ENCODE peak calls at places on chromosomes 5 and 9, in ten cellular contexts. One of them, this sample, is unnamed.
A peak's percentile ranks its signal among the peaks of the same experiment; 100 is the strongest.

GRCh38 chr5:139439013-139439903 is at the start of gene DNAJC18:
- DNase-seq in M059J: peak; percentile 87
- DNase-seq in A673: peak; percentile 94
- DNase-seq in neural crest cell: peak; percentile 94
- DNase-seq in fibroblast of the aortic adventitia: peak; percentile 90
- DNase-seq in astrocyte of the hippocampus: peak; percentile 96
- DNase-seq in IMR-90: peak; percentile 89
- DNase-seq in T-helper 2 cell: peak; percentile 80
- DNase-seq in glomerular endothelial cell: no peak
- DNase-seq in left lobe of liver: peak; percentile 85
- DNase-seq in this sample: peak; percentile 96

GRCh38 chr5:122352331-122352730 is 40.3 kb downstream of the SNCAIP start:
- DNase-seq in T-helper 2 cell: no peak
- DNase-seq in IMR-90: peak; percentile 75
- DNase-seq in fibroblast of the aortic adventitia: no peak
- DNase-seq in neural crest cell: no peak
- DNase-seq in glomerular endothelial cell: no peak
- DNase-seq in left lobe of liver: no peak
- DNase-seq in astrocyte of the hippocampus: no peak
- DNase-seq in A673: no peak
- DNase-seq in M059J: no peak
- DNase-seq in this sample: no peak

GRCh38 chr9:117737721-117738226 is 33.6 kb downstream of the TLR4 start:
- DNase-seq in A673: no peak
- DNase-seq in fibroblast of the aortic adventitia: no peak
- DNase-seq in IMR-90: no peak
- DNase-seq in astrocyte of the hippocampus: no peak
- DNase-seq in M059J: no peak
- DNase-seq in left lobe of liver: no peak
- DNase-seq in T-helper 2 cell: no peak
- DNase-seq in neural crest cell: peak; percentile 3
- DNase-seq in glomerular endothelial cell: no peak
- DNase-seq in this sample: no peak

GRCh38 chr5:95738069-95738468 is 6.9 kb downstream of the RHOBTB3 start:
- DNase-seq in neural crest cell: no peak
- DNase-seq in astrocyte of the hippocampus: no peak
- DNase-seq in A673: no peak
- DNase-seq in T-helper 2 cell: no peak
- DNase-seq in fibroblast of the aortic adventitia: no peak
- DNase-seq in M059J: no peak
- DNase-seq in IMR-90: no peak
- DNase-seq in left lobe of liver: no peak
- DNase-seq in glomerular endothelial cell: no peak
- DNase-seq in this sample: no peak

GRCh38 chr5:142798099-142798768 is 28.1 kb downstream of the ARHGAP26 start:
- DNase-seq in IMR-90: no peak
- DNase-seq in neural crest cell: no peak
- DNase-seq in M059J: no peak
- DNase-seq in astrocyte of the hippocampus: no peak
- DNase-seq in fibroblast of the aortic adventitia: no peak
- DNase-seq in left lobe of liver: peak; percentile 55
- DNase-seq in T-helper 2 cell: no peak
- DNase-seq in A673: no peak
- DNase-seq in glomerular endothelial cell: no peak
- DNase-seq in this sample: no peak

GRCh38 chr5:160923927-160924705 is 72.1 kb upstream of the ATP10B start:
- DNase-seq in left lobe of liver: no peak
- DNase-seq in glomerular endothelial cell: no peak
- DNase-seq in fibroblast of the aortic adventitia: no peak
- DNase-seq in astrocyte of the hippocampus: peak; percentile 44
- DNase-seq in A673: no peak
- DNase-seq in M059J: no peak
- DNase-seq in neural crest cell: no peak
- DNase-seq in IMR-90: no peak
- DNase-seq in T-helper 2 cell: no peak
- DNase-seq in this sample: no peak

GRCh38 chr5:98096155-98096554 is 677.3 kb upstream of the RGMB start:
- DNase-seq in left lobe of liver: no peak
- DNase-seq in fibroblast of the aortic adventitia: peak; percentile 78
- DNase-seq in M059J: peak; percentile 47
- DNase-seq in astrocyte of the hippocampus: peak; percentile 18
- DNase-seq in neural crest cell: no peak
- DNase-seq in T-helper 2 cell: no peak
- DNase-seq in glomerular endothelial cell: no peak
- DNase-seq in IMR-90: peak; percentile 92
- DNase-seq in A673: no peak
- DNase-seq in this sample: no peak

GRCh38 chr5:83377131-83377865 is 94.2 kb upstream of the VCAN start:
- DNase-seq in A673: no peak
- DNase-seq in glomerular endothelial cell: no peak
- DNase-seq in left lobe of liver: no peak
- DNase-seq in IMR-90: peak; percentile 92
- DNase-seq in fibroblast of the aortic adventitia: peak; percentile 89
- DNase-seq in M059J: peak; percentile 54
- DNase-seq in astrocyte of the hippocampus: no peak
- DNase-seq in T-helper 2 cell: no peak
- DNase-seq in neural crest cell: no peak
- DNase-seq in this sample: no peak

GRCh38 chr9:71765693-71766092 is 2.6 kb downstream of the CEMIP2 start:
- DNase-seq in M059J: no peak
- DNase-seq in glomerular endothelial cell: no peak
- DNase-seq in neural crest cell: no peak
- DNase-seq in astrocyte of the hippocampus: no peak
- DNase-seq in left lobe of liver: no peak
- DNase-seq in A673: no peak
- DNase-seq in fibroblast of the aortic adventitia: peak; percentile 32
- DNase-seq in IMR-90: peak; percentile 72
- DNase-seq in T-helper 2 cell: no peak
- DNase-seq in this sample: no peak

GRCh38 chr9:16521868-16522381 is 348.5 kb downstream of the BNC2 start:
- DNase-seq in fibroblast of the aortic adventitia: peak; percentile 94
- DNase-seq in left lobe of liver: no peak
- DNase-seq in glomerular endothelial cell: no peak
- DNase-seq in IMR-90: peak; percentile 94
- DNase-seq in A673: no peak
- DNase-seq in neural crest cell: no peak
- DNase-seq in T-helper 2 cell: no peak
- DNase-seq in astrocyte of the hippocampus: peak; percentile 90
- DNase-seq in M059J: peak; percentile 97
- DNase-seq in this sample: peak; percentile 30

GRCh38 chr9:74025402-74025894 is 471.7 kb upstream of the RORB start:
- DNase-seq in T-helper 2 cell: no peak
- DNase-seq in M059J: peak; percentile 6
- DNase-seq in IMR-90: no peak
- DNase-seq in neural crest cell: no peak
- DNase-seq in A673: no peak
- DNase-seq in fibroblast of the aortic adventitia: peak; percentile 72
- DNase-seq in left lobe of liver: no peak
- DNase-seq in astrocyte of the hippocampus: peak; percentile 90
- DNase-seq in glomerular endothelial cell: no peak
- DNase-seq in this sample: no peak

GRCh38 chr5:32320144-32320543 is 7.4 kb upstream of the MTMR12 start:
- DNase-seq in A673: no peak
- DNase-seq in IMR-90: no peak
- DNase-seq in fibroblast of the aortic adventitia: no peak
- DNase-seq in neural crest cell: no peak
- DNase-seq in glomerular endothelial cell: no peak
- DNase-seq in T-helper 2 cell: no peak
- DNase-seq in astrocyte of the hippocampus: no peak
- DNase-seq in M059J: no peak
- DNase-seq in left lobe of liver: no peak
- DNase-seq in this sample: no peak

GRCh38 chr5:34499001-34499734 is 157.0 kb upstream of the RAI14 start:
- DNase-seq in glomerular endothelial cell: no peak
- DNase-seq in A673: peak; percentile 13
- DNase-seq in astrocyte of the hippocampus: peak; percentile 75
- DNase-seq in M059J: peak; percentile 94
- DNase-seq in fibroblast of the aortic adventitia: peak; percentile 73
- DNase-seq in neural crest cell: no peak
- DNase-seq in left lobe of liver: no peak
- DNase-seq in IMR-90: peak; percentile 90
- DNase-seq in T-helper 2 cell: no peak
- DNase-seq in this sample: no peak

GRCh38 chr5:172283862-172284274 is 304 bp upstream of the UBTD2 start:
- DNase-seq in neural crest cell: peak; percentile 78
- DNase-seq in M059J: peak; percentile 73
- DNase-seq in left lobe of liver: peak; percentile 87
- DNase-seq in IMR-90: peak; percentile 74
- DNase-seq in glomerular endothelial cell: no peak
- DNase-seq in A673: peak; percentile 89
- DNase-seq in astrocyte of the hippocampus: peak; percentile 96
- DNase-seq in T-helper 2 cell: peak; percentile 58
- DNase-seq in fibroblast of the aortic adventitia: peak; percentile 77
- DNase-seq in this sample: peak; percentile 90

GRCh38 chr5:24749701-24750100 is 104.9 kb upstream of the CDH10 start:
- DNase-seq in M059J: peak; percentile 64
- DNase-seq in glomerular endothelial cell: no peak
- DNase-seq in T-helper 2 cell: no peak
- DNase-seq in fibroblast of the aortic adventitia: peak; percentile 0
- DNase-seq in A673: no peak
- DNase-seq in IMR-90: peak; percentile 16
- DNase-seq in astrocyte of the hippocampus: peak; percentile 41
- DNase-seq in neural crest cell: no peak
- DNase-seq in left lobe of liver: no peak
- DNase-seq in this sample: no peak

GRCh38 chr5:65923339-65923738 is 3.0 kb upstream of the ERBIN start:
- DNase-seq in A673: no peak
- DNase-seq in IMR-90: no peak
- DNase-seq in T-helper 2 cell: no peak
- DNase-seq in astrocyte of the hippocampus: no peak
- DNase-seq in glomerular endothelial cell: no peak
- DNase-seq in M059J: peak; percentile 36
- DNase-seq in fibroblast of the aortic adventitia: no peak
- DNase-seq in neural crest cell: no peak
- DNase-seq in left lobe of liver: no peak
- DNase-seq in this sample: no peak

GRCh38 chr9:33852216-33852826 is 35.4 kb downstream of the UBE2R2 start:
- DNase-seq in glomerular endothelial cell: peak; percentile 33
- DNase-seq in neural crest cell: peak; percentile 9
- DNase-seq in fibroblast of the aortic adventitia: peak; percentile 62
- DNase-seq in astrocyte of the hippocampus: peak; percentile 60
- DNase-seq in A673: peak; percentile 38
- DNase-seq in T-helper 2 cell: no peak
- DNase-seq in M059J: peak; percentile 59
- DNase-seq in IMR-90: peak; percentile 27
- DNase-seq in left lobe of liver: peak; percentile 82
- DNase-seq in this sample: peak; percentile 58

GRCh38 chr9:68505681-68506409 is 34.8 kb downstream of the TMEM252 start:
- DNase-seq in fibroblast of the aortic adventitia: peak; percentile 18
- DNase-seq in astrocyte of the hippocampus: no peak
- DNase-seq in left lobe of liver: no peak
- DNase-seq in M059J: no peak
- DNase-seq in neural crest cell: no peak
- DNase-seq in IMR-90: no peak
- DNase-seq in A673: no peak
- DNase-seq in glomerular endothelial cell: no peak
- DNase-seq in T-helper 2 cell: no peak
- DNase-seq in this sample: no peak

GRCh38 chr5:45694255-45694834 is 1.8 kb downstream of the HCN1 start:
- DNase-seq in IMR-90: no peak
- DNase-seq in A673: peak; percentile 30
- DNase-seq in astrocyte of the hippocampus: peak; percentile 35
- DNase-seq in T-helper 2 cell: no peak
- DNase-seq in M059J: peak; percentile 1
- DNase-seq in glomerular endothelial cell: no peak
- DNase-seq in fibroblast of the aortic adventitia: no peak
- DNase-seq in left lobe of liver: no peak
- DNase-seq in neural crest cell: peak; percentile 14
- DNase-seq in this sample: no peak

GRCh38 chr9:98766548-98766947 is 29.8 kb downstream of the ANKS6 start:
- DNase-seq in M059J: no peak
- DNase-seq in fibroblast of the aortic adventitia: no peak
- DNase-seq in T-helper 2 cell: no peak
- DNase-seq in neural crest cell: no peak
- DNase-seq in left lobe of liver: no peak
- DNase-seq in glomerular endothelial cell: no peak
- DNase-seq in A673: no peak
- DNase-seq in IMR-90: no peak
- DNase-seq in astrocyte of the hippocampus: no peak
- DNase-seq in this sample: no peak

GRCh38 chr5:131252824-131253171 is 11.1 kb upstream of the CDC42SE2 start:
- DNase-seq in glomerular endothelial cell: no peak
- DNase-seq in M059J: no peak
- DNase-seq in neural crest cell: no peak
- DNase-seq in IMR-90: no peak
- DNase-seq in fibroblast of the aortic adventitia: no peak
- DNase-seq in astrocyte of the hippocampus: no peak
- DNase-seq in T-helper 2 cell: peak; percentile 47
- DNase-seq in A673: peak; percentile 71
- DNase-seq in left lobe of liver: peak; percentile 53
- DNase-seq in this sample: peak; percentile 34

GRCh38 chr5:37428044-37428443 is 48.9 kb downstream of the WDR70 start:
- DNase-seq in T-helper 2 cell: no peak
- DNase-seq in A673: no peak
- DNase-seq in IMR-90: no peak
- DNase-seq in left lobe of liver: no peak
- DNase-seq in neural crest cell: no peak
- DNase-seq in glomerular endothelial cell: no peak
- DNase-seq in M059J: no peak
- DNase-seq in fibroblast of the aortic adventitia: no peak
- DNase-seq in astrocyte of the hippocampus: no peak
- DNase-seq in this sample: no peak

GRCh38 chr9:73009649-73010288 is 56.9 kb upstream of the ALDH1A1 start:
- DNase-seq in left lobe of liver: no peak
- DNase-seq in T-helper 2 cell: no peak
- DNase-seq in astrocyte of the hippocampus: no peak
- DNase-seq in neural crest cell: no peak
- DNase-seq in M059J: no peak
- DNase-seq in fibroblast of the aortic adventitia: no peak
- DNase-seq in glomerular endothelial cell: no peak
- DNase-seq in A673: peak; percentile 51
- DNase-seq in IMR-90: no peak
- DNase-seq in this sample: no peak

GRCh38 chr9:96441798-96442445 is 8.0 kb upstream of the HABP4 start:
- DNase-seq in glomerular endothelial cell: no peak
- DNase-seq in neural crest cell: no peak
- DNase-seq in astrocyte of the hippocampus: no peak
- DNase-seq in fibroblast of the aortic adventitia: peak; percentile 44
- DNase-seq in IMR-90: peak; percentile 23
- DNase-seq in left lobe of liver: no peak
- DNase-seq in M059J: peak; percentile 32
- DNase-seq in T-helper 2 cell: no peak
- DNase-seq in A673: peak; percentile 62
- DNase-seq in this sample: no peak

GRCh38 chr5:33375900-33376299 is 64.9 kb upstream of the TARS1 start:
- DNase-seq in neural crest cell: no peak
- DNase-seq in left lobe of liver: no peak
- DNase-seq in astrocyte of the hippocampus: no peak
- DNase-seq in A673: no peak
- DNase-seq in T-helper 2 cell: no peak
- DNase-seq in fibroblast of the aortic adventitia: no peak
- DNase-seq in glomerular endothelial cell: no peak
- DNase-seq in M059J: no peak
- DNase-seq in IMR-90: no peak
- DNase-seq in this sample: no peak

GRCh38 chr9:26502311-26502710 is 390.3 kb downstream of the CAAP1 start:
- DNase-seq in neural crest cell: no peak
- DNase-seq in glomerular endothelial cell: no peak
- DNase-seq in IMR-90: no peak
- DNase-seq in astrocyte of the hippocampus: no peak
- DNase-seq in A673: no peak
- DNase-seq in fibroblast of the aortic adventitia: no peak
- DNase-seq in left lobe of liver: no peak
- DNase-seq in M059J: no peak
- DNase-seq in T-helper 2 cell: no peak
- DNase-seq in this sample: no peak

GRCh38 chr5:95670568-95670967 is 12.2 kb downstream of the SPATA9 start:
- DNase-seq in M059J: no peak
- DNase-seq in A673: no peak
- DNase-seq in left lobe of liver: no peak
- DNase-seq in T-helper 2 cell: no peak
- DNase-seq in astrocyte of the hippocampus: peak; percentile 28
- DNase-seq in neural crest cell: no peak
- DNase-seq in fibroblast of the aortic adventitia: peak; percentile 18
- DNase-seq in IMR-90: peak; percentile 26
- DNase-seq in glomerular endothelial cell: no peak
- DNase-seq in this sample: no peak

GRCh38 chr9:77128125-77128789 is 49.1 kb upstream of the VPS13A start:
- DNase-seq in T-helper 2 cell: no peak
- DNase-seq in glomerular endothelial cell: no peak
- DNase-seq in M059J: no peak
- DNase-seq in fibroblast of the aortic adventitia: no peak
- DNase-seq in A673: no peak
- DNase-seq in left lobe of liver: no peak
- DNase-seq in astrocyte of the hippocampus: no peak
- DNase-seq in neural crest cell: no peak
- DNase-seq in IMR-90: no peak
- DNase-seq in this sample: no peak